ENCODE peak calls at places on chromosomes 1 and 21, in six cellular contexts. K is epithelial cell of proximal tubule; A is neural progenitor cell; I is activated naive CD4-positive, alpha-beta T cell treated with anti-CD3 and anti-CD28 coated beads, Interleukin-2, amount 10 ng/mL, durations not matched to agents 7 days and 5 days; R is Caki2; W is neuronal stem cell. B is an unnamed sample.

GRCh38 chr1:203056516-203056915 is 29.3 kb downstream of the MYOG start:
- DNase-seq in I (no peak), K (no peak), W (no peak), R (no peak), A (no peak), B (no peak)

GRCh38 chr1:145719230-145720079 is at the start of gene CD160:
- DNase-seq in A (no peak), K (no peak), I (no peak), R (no peak), W (no peak), B (no peak)

GRCh38 chr1:188218289-188218688 is 1389.5 kb downstream of the PLA2G4A start:
- DNase-seq in W (no peak), I (no peak), A (no peak), K (no peak), R (no peak), B (no peak)

GRCh38 chr21:31268090-31268489 is 76.0 kb downstream of the TIAM1 start:
- DNase-seq in R (no peak), W (no peak), I (no peak), K (no peak), A (no peak), B (no peak)

GRCh38 chr1:158117854-158118691 is 62.6 kb upstream of the CD1D start:
- DNase-seq in W (no peak), R (no peak), K (no peak), A (peak; percentile 77), I (peak; percentile 24), B (peak; percentile 63)

GRCh38 chr1:226568077-226568831 is 19.7 kb downstream of the STUM start:
- DNase-seq in W (no peak), R (no peak), I (no peak), A (peak; percentile 22), K (no peak), B (peak; percentile 15)

GRCh38 chr1:67791686-67792475 is 41.4 kb downstream of the GNG12 start:
- DNase-seq in R (peak; percentile 44), A (no peak), W (no peak), K (peak; percentile 88), I (no peak), B (peak; percentile 94)

GRCh38 chr1:59751801-59752200 is 62.9 kb upstream of the HOOK1 start:
- DNase-seq in R (no peak), I (no peak), A (no peak), W (no peak), K (no peak), B (peak; percentile 63)

GRCh38 chr1:243267346-243268283 is 11.8 kb downstream of the SDCCAG8 start:
- DNase-seq in I (no peak), W (no peak), K (no peak), A (peak; percentile 5), R (no peak), B (peak; percentile 73)